ENCODE peak calls at places on chromosome 21, in four cellular contexts. One of them, this sample, is unnamed.

GRCh38 chr21:45949928-45950739 is 31.4 kb upstream of the COL6A1 start:
- DNase-seq in EL: no peak
- DNase-seq in iPS DF 6.9: no peak
- DNase-seq in AG04449: no peak
- DNase-seq in this sample: no peak

GRCh38 chr21:34185051-34185750 is 111.8 kb downstream of the MRPS6 start:
- DNase-seq in EL: no peak
- DNase-seq in iPS DF 6.9: no peak
- DNase-seq in AG04449: no peak
- DNase-seq in this sample: no peak

GRCh38 chr21:25456672-25457071 is 150.6 kb downstream of the MRPL39 start:
- DNase-seq in EL: peak
- DNase-seq in iPS DF 6.9: no peak
- DNase-seq in AG04449: no peak
- DNase-seq in this sample: peak

GRCh38 chr21:43767980-43768867 is 7.9 kb downstream of the CSTB start:
- DNase-seq in EL: peak
- DNase-seq in iPS DF 6.9: no peak
- DNase-seq in AG04449: no peak
- DNase-seq in this sample: peak

GRCh38 chr21:36976882-36977651 is 10.6 kb upstream of the HLCS start:
- DNase-seq in EL: peak
- DNase-seq in iPS DF 6.9: no peak
- DNase-seq in AG04449: no peak
- DNase-seq in this sample: peak

GRCh38 chr21:33644383-33645074 is 2.2 kb downstream of the ITSN1 start:
- DNase-seq in EL: peak
- DNase-seq in iPS DF 6.9: no peak
- DNase-seq in AG04449: no peak
- DNase-seq in this sample: peak

GRCh38 chr21:9008636-9009035 is 1512.7 kb upstream of the TPTE start:
- DNase-seq in EL: no peak
- DNase-seq in iPS DF 6.9: no peak
- DNase-seq in AG04449: no peak
- DNase-seq in this sample: peak

GRCh38 chr21:42437786-42438185 is 34.1 kb downstream of the UBASH3A start:
- DNase-seq in EL: no peak
- DNase-seq in iPS DF 6.9: no peak
- DNase-seq in AG04449: no peak
- DNase-seq in this sample: no peak

GRCh38 chr21:33443174-33443573 is 36.6 kb downstream of the TMEM50B start:
- DNase-seq in EL: no peak
- DNase-seq in iPS DF 6.9: no peak
- DNase-seq in AG04449: no peak
- DNase-seq in this sample: no peak

This sample was measured in endothelial cell of umbilical vein.